ENCODE peak calls at places on chromosomes 13 and 19, in five cellular contexts. E is astrocyte of the spinal cord, J is cardiac muscle cell, I is AG04449, M is IMR-90. D is an unnamed sample.

GRCh38 chr13:72839831-72840426 is 58.0 kb downstream of the PIBF1 start:
- DNase-seq in M (peak; percentile 42), E (peak; percentile 46), I (no peak), J (peak; percentile 59), D (peak; percentile 64)

GRCh38 chr13:94711561-94712286 is 621 bp downstream of the SOX21 start:
- DNase-seq in E (peak; percentile 43), I (no peak), M (no peak), J (peak; percentile 18), D (peak; percentile 36)

GRCh38 chr19:49940482-49940791 is 11.1 kb upstream of the NUP62 start:
- DNase-seq in E (no peak), I (no peak), J (no peak), M (no peak), D (no peak)

GRCh38 chr19:13260883-13261653 is 110.9 kb downstream of the IER2 start:
- DNase-seq in J (peak; percentile 55), M (peak; percentile 93), E (peak; percentile 89), I (peak; percentile 36), D (peak; percentile 93)

GRCh38 chr13:56736966-56737365 is 403.8 kb upstream of the PRR20A start:
- DNase-seq in M (no peak), J (no peak), I (no peak), E (no peak), D (no peak)

GRCh38 chr19:43651758-43652545 is 12.3 kb upstream of the CADM4 start:
- DNase-seq in I (no peak), J (peak; percentile 75), M (peak; percentile 65), E (peak; percentile 62), D (peak; percentile 79)

GRCh38 chr13:43991773-43992201 is 112.1 kb downstream of the LACC1 start:
- DNase-seq in J (no peak), I (no peak), E (no peak), M (no peak), D (no peak)

GRCh38 chr19:47699360-47699917 is 13.8 kb upstream of the EHD2 start:
- DNase-seq in I (no peak), J (peak; percentile 47), E (no peak), M (peak; percentile 34), D (peak; percentile 43)

GRCh38 chr19:43407416-43408005 is 7.2 kb upstream of the TEX101 start:
- DNase-seq in J (no peak), I (no peak), M (no peak), E (no peak), D (no peak)

GRCh38 chr19:46373573-46374359 is 26.9 kb downstream of the PPP5C start:
- DNase-seq in E (peak; percentile 56), J (no peak), I (no peak), M (peak; percentile 50), D (peak; percentile 48)

GRCh38 chr13:84962141-84962750 is 837.0 kb downstream of the SLITRK6 start:
- DNase-seq in I (no peak), M (no peak), J (no peak), E (no peak), D (no peak)

GRCh38 chr19:44611812-44612295 is 1.5 kb upstream of the IGSF23 start:
- DNase-seq in J (no peak), M (no peak), E (no peak), I (no peak), D (no peak)

GRCh38 chr13:48892311-48892710 is 83.4 kb upstream of the FNDC3A start:
- DNase-seq in I (peak; percentile 53), E (peak; percentile 90), M (peak; percentile 92), J (peak; percentile 73), D (peak; percentile 67)

GRCh38 chr13:78649997-78650724 is 8.8 kb downstream of the OBI1 start:
- DNase-seq in J (no peak), I (no peak), E (no peak), M (no peak), D (no peak)

GRCh38 chr19:7701654-7702457 is at the start of gene FCER2:
- DNase-seq in E (no peak), M (no peak), I (no peak), J (no peak), D (no peak)

GRCh38 chr19:632228-633067 is 889 bp downstream of the POLRMT start:
- DNase-seq in E (peak; percentile 66), M (peak; percentile 36), I (no peak), J (peak; percentile 66), D (peak; percentile 67)

GRCh38 chr13:46087481-46087880 is 17.4 kb downstream of the CPB2 start:
- DNase-seq in M (no peak), J (no peak), I (no peak), E (no peak), D (no peak)

GRCh38 chr19:43748205-43748594 is 6.6 kb downstream of the SMG9 start:
- DNase-seq in M (no peak), J (no peak), I (no peak), E (no peak), D (no peak)

GRCh38 chr19:32453736-32454135 is 48.2 kb downstream of the DPY19L3 start:
- DNase-seq in E (no peak), I (no peak), J (peak; percentile 8), M (peak; percentile 54), D (peak; percentile 72)

GRCh38 chr13:49292742-49293498 is 45.2 kb downstream of the CDADC1 start:
- DNase-seq in J (peak; percentile 89), E (peak; percentile 89), I (no peak), M (peak; percentile 96), D (peak; percentile 90)

GRCh38 chr19:18053571-18054219 is 33.0 kb downstream of the IL12RB1 start:
- DNase-seq in M (peak; percentile 81), I (no peak), J (peak; percentile 29), E (no peak), D (peak; percentile 70)

GRCh38 chr19:18055967-18056366 is 30.8 kb downstream of the IL12RB1 start:
- DNase-seq in M (no peak), J (no peak), I (no peak), E (no peak), D (no peak)

GRCh38 chr19:18057557-18057956 is 29.2 kb downstream of the IL12RB1 start:
- DNase-seq in M (no peak), E (no peak), J (peak; percentile 49), I (no peak), D (peak; percentile 45)

GRCh38 chr19:18049390-18049789 is 37.3 kb downstream of the IL12RB1 start:
- DNase-seq in E (peak; percentile 57), M (peak; percentile 25), I (no peak), J (peak; percentile 86), D (peak; percentile 56)

GRCh38 chr19:18051887-18052286 is 34.8 kb downstream of the IL12RB1 start:
- DNase-seq in J (peak; percentile 21), E (no peak), I (no peak), M (no peak), D (no peak)
- H3K4me3 ChIP-seq in J (no peak overlapping the region), E (no peak overlapping the region), I (no peak overlapping the region), M (no peak overlapping the region), D (no peak overlapping the region)

DNA sequence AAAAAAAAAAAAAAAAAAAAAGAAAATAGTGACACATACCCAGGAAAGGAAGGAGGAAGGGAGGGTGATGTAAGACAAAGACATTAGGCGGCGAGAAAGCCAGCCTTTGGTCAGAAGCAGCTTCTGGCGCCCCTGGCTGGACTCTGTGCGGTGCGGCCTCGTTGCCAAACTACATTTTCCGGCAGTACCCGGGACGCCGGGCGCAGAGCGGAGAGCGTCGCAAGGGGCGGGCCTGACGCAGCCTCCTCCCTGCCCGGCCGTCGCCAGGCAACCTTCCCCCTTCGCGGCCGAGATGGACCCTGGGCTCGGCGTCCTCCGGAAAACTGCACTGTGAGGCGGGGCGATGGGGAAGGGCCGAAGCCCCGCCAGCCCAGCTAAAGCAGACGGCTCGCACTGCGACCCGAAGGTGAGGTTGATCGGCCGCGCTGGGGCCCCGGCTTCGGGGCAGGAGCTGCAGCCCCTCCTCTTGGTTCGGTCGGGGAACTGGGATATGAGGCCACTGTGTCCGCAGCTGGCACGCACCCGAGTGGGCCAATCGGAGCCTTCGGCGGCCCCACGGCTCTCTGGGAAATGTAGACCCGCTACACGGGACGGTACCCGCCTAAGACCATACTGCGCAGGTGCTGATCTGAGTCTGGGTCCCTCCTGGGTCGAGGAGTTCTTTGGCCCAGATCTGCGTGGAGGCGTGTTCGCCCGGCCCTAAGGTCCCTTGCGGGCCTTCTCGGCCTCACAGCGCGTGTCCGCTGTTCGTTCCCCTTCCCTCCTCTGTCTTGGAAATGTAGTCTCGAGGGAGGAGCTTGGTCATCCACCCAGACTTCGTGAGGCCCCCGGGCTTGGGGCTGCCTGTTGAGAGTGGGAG is 2.3 kb upstream of the MZF1 start:
- DNase-seq in I (no peak), E (peak; percentile 95), M (peak; percentile 85), J (peak; percentile 94), D (peak; percentile 94)
- TF ChIP-seq CTCF in I (no peak), E (no peak), M (peak; percentile 30), J (peak; percentile 13), D (peak; percentile 10)

DNA sequence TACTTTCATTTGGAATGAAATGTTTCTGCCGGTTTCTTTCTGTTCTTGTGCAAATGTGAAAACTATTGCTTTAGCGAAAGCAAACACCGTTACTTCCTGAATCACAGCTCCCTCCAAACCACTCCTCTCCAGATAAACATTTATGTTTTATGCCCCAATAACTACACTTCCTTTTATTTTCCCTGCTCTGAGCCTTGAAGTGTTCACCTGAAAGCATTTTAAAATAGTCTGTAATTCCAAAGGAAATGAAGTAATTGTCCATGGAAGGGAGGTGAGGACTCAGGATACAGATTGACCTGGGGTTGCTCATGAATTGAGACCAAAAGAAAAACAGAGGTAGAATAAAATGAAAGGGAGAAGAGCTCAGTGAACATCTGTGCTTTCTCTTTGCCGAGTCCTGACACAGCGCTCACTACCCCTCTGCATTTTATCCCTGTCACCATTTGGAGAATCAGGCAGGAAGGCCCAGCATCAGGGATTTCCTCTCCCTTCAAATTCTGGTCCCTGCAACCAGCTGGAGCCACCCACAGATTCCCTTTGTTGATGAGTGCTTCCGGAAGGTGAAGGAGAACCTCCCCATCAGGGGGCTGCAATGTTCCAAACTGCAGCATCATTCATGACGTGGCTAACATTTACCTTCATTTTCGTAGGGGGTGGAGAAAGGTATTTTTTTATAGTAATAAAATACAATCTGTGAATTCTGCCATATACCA is 171.9 kb downstream of the ITGBL1 start:
- DNase-seq in E (peak; percentile 43), J (no peak), M (peak; percentile 11), I (no peak), D (no peak)
- H3K4me3 ChIP-seq in E (no peak overlapping the region), J (no peak overlapping the region), M (no peak overlapping the region), I (no peak overlapping the region), D (no peak overlapping the region)

GRCh38 chr19:2115324-2115723 is 18.6 kb downstream of the IZUMO4 start:
- DNase-seq in M (no peak), J (no peak), E (no peak), I (no peak), D (no peak)
- TF ChIP-seq CTCF in M (no peak), J (no peak), E (no peak), I (no peak), D (no peak)

GRCh38 chr13:107847406-107847805 is 367.9 kb downstream of the LIG4 start:
- DNase-seq in E (no peak), M (peak; percentile 53), J (no peak), I (no peak), D (no peak)
- H3K4me3 ChIP-seq in E (no peak overlapping the region), M (no peak overlapping the region), J (no peak overlapping the region), I (no peak overlapping the region), D (no peak overlapping the region)

GRCh38 chr13:112587767-112588489 is at the start of gene TUBGCP3:
- DNase-seq in E (peak; percentile 84), I (no peak), M (peak; percentile 78), J (peak; percentile 88), D (peak; percentile 82)
- TF ChIP-seq CTCF in E (no peak), I (no peak), M (no peak), J (no peak), D (no peak)

GRCh38 chr19:4559569-4559968 is at the start of gene SEMA6B:
- DNase-seq in J (peak; percentile 57), I (no peak), M (no peak), E (no peak), D (peak; percentile 63)
- H3K4me3 ChIP-seq in J (no peak within 1 kb of the TSS), I (no peak within 1 kb of the TSS), M (no peak within 1 kb of the TSS), E (no peak within 1 kb of the TSS), D (no peak within 1 kb of the TSS)

D was measured in cardiac fibroblast.